ENCODE peak calls at places on chromosomes 11 and 22, in six cellular contexts. P is BE2C; Z is GM18507; Y is lung; F is fibroblast of the conjunctiva; A is activated naive CD4-positive, alpha-beta T cell treated with anti-CD3 and anti-CD28 coated beads, Interleukin-2, amount 50 U/mL, for 16 hours. K is an unnamed sample.

GRCh38 chr11:70281114-70281729 is 10.7 kb downstream of the PPFIA1 start:
- DNase-seq in F (no peak), P (no peak), Y (no peak), A (no peak), Z (no peak), K (no peak)

GRCh38 chr11:33063326-33063775 is 24.0 kb downstream of the TCP11L1 start:
- DNase-seq in A (no peak), F (no peak), P (no peak), Y (no peak), Z (no peak), K (peak)

GRCh38 chr22:23603266-23603665 is 23.2 kb upstream of the IGLL1 start:
- DNase-seq in P (no peak), F (no peak), Z (no peak), Y (no peak), A (no peak), K (no peak)

GRCh38 chr22:28348613-28349012 is 331.0 kb downstream of the TTC28 start:
- DNase-seq in P (no peak), A (no peak), F (no peak), Y (no peak), Z (no peak), K (no peak)

GRCh38 chr11:74641289-74641688 is 48.9 kb downstream of the POLD3 start:
- DNase-seq in Y (no peak), A (no peak), P (no peak), F (no peak), Z (no peak), K (no peak)

GRCh38 chr11:62132689-62133293 is 9.0 kb downstream of the INCENP start:
- DNase-seq in Y (no peak), A (no peak), F (no peak), P (no peak), Z (no peak), K (no peak)

GRCh38 chr11:2302844-2303626 is 1.2 kb downstream of the TSPAN32 start:
- DNase-seq in F (no peak), P (no peak), A (no peak), Y (no peak), Z (no peak), K (no peak)

GRCh38 chr22:20174785-20175596 is 24.1 kb upstream of the CCDC188 start:
- DNase-seq in Z (no peak), F (no peak), P (peak), A (no peak), Y (no peak), K (no peak)

GRCh38 chr22:48808038-48808960 is 1019.4 kb downstream of the BRD1 start:
- DNase-seq in Y (no peak), A (no peak), Z (no peak), F (no peak), P (no peak), K (no peak)

GRCh38 chr11:122746611-122747305 is 91.2 kb downstream of the UBASH3B start:
- DNase-seq in Z (no peak), A (no peak), F (no peak), P (no peak), Y (no peak), K (no peak)

GRCh38 chr11:102117472-102118113 is 7.3 kb downstream of the YAP1 start:
- DNase-seq in Y (no peak), A (no peak), P (no peak), F (no peak), Z (no peak), K (no peak)

GRCh38 chr11:15941206-15941770 is 415.1 kb downstream of the SOX6 start:
- DNase-seq in Y (no peak), F (peak), P (no peak), Z (peak), A (no peak), K (no peak)